ENCODE peak calls at places on chromosomes 12 and 14, in eight cellular contexts. R is stimulated activated CD4-positive, alpha-beta T cell treated with anti-CD3 and anti-CD28 coated beads, Interleukin-1b, Interleukin-23, amount 100 ng/mL, for 1 hour; X is SW 1271; Y is NCI-H1105; T is GM23248; D is CD4-positive, alpha-beta memory T cell; O is hippocampal formation; W is effector CD4-positive, alpha-beta T cell. A is an unnamed sample.

GRCh38 chr14:103535891-103536565 is 7.0 kb downstream of the TRMT61A start:
- DNase-seq in R (no peak), X (no peak), Y (no peak), T (no peak), D (no peak), O (no peak), W (no peak), A (no peak)

GRCh38 chr14:79552778-79553177 is 658.5 kb downstream of the DIO2 start:
- DNase-seq in R (no peak), X (no peak), Y (no peak), T (no peak), D (no peak), O (no peak), W (no peak), A (no peak)

GRCh38 chr14:96660667-96661066 is 136.5 kb upstream of the VRK1 start:
- DNase-seq in R (no peak), X (no peak), Y (no peak), T (no peak), D (no peak), O (no peak), W (no peak), A (no peak)

GRCh38 chr14:48586099-48586498 is 910.7 kb upstream of the MDGA2 start:
- DNase-seq in R (no peak), X (no peak), Y (no peak), T (no peak), D (no peak), O (no peak), W (no peak), A (no peak)

GRCh38 chr14:100603341-100604125 is 16.3 kb upstream of the BEGAIN start:
- DNase-seq in R (no peak), X (no peak), Y (no peak), T (no peak), D (no peak), O (no peak), W (no peak), A (no peak)

GRCh38 chr12:1046727-1047126 is 55.7 kb downstream of the ERC1 start:
- DNase-seq in R (no peak), X (no peak), Y (no peak), T (no peak), D (no peak), O (no peak), W (no peak), A (no peak)

GRCh38 chr12:68793436-68793835 is 14.5 kb upstream of the MDM2 start:
- DNase-seq in R (no peak), X (no peak), Y (no peak), T (no peak), D (no peak), O (no peak), W (no peak), A (no peak)

GRCh38 chr12:5966486-5967095 is 21.5 kb upstream of the ANO2 start:
- DNase-seq in R (no peak), X (no peak), Y (no peak), T (no peak), D (no peak), O (no peak), W (no peak), A (no peak)

GRCh38 chr14:77457115-77457521 is 283 bp downstream of the VIPAS39 start:
- DNase-seq in R (no peak), X (no peak), Y (peak; percentile 53), T (peak; percentile 74), D (peak; percentile 43), O (no peak), W (no peak), A (no peak)

GRCh38 chr12:25877446-25877845 is 81.0 kb upstream of the RASSF8 start:
- DNase-seq in R (no peak), X (no peak), Y (no peak), T (peak; percentile 20), D (no peak), O (no peak), W (no peak), A (no peak)

GRCh38 chr12:12717586-12718381 is 616 bp downstream of the CDKN1B start:
- DNase-seq in R (no peak), X (peak; percentile 58), Y (no peak), T (peak; percentile 60), D (no peak), O (no peak), W (no peak), A (peak; percentile 27)

GRCh38 chr14:101491841-101492240 is 69.5 kb upstream of the DIO3 start:
- DNase-seq in R (no peak), X (no peak), Y (no peak), T (no peak), D (no peak), O (no peak), W (no peak), A (no peak)

GRCh38 chr14:22600027-22600426 is 1.9 kb downstream of the ABHD4 start:
- DNase-seq in R (no peak), X (no peak), Y (no peak), T (no peak), D (no peak), O (no peak), W (no peak), A (no peak)

GRCh38 chr14:99038401-99038800 is 233.6 kb downstream of the BCL11B start:
- DNase-seq in R (no peak), X (peak; percentile 17), Y (no peak), T (no peak), D (no peak), O (no peak), W (no peak), A (no peak)

GRCh38 chr12:12645485-12645884 is 33.8 kb downstream of the CREBL2 start:
- DNase-seq in R (peak; percentile 8), X (peak; percentile 17), Y (no peak), T (peak; percentile 74), D (peak; percentile 52), O (no peak), W (peak; percentile 32), A (no peak)

GRCh38 chr12:95424271-95424994 is 49.5 kb upstream of the METAP2 start:
- DNase-seq in R (no peak), X (no peak), Y (no peak), T (no peak), D (no peak), O (no peak), W (no peak), A (no peak)

GRCh38 chr12:63841611-63842010 is 2.9 kb upstream of the SRGAP1 start:
- DNase-seq in R (no peak), X (no peak), Y (no peak), T (peak; percentile 21), D (no peak), O (no peak), W (no peak), A (no peak)

GRCh38 chr14:53509227-53509822 is 356.2 kb upstream of the DDHD1 start:
- DNase-seq in R (no peak), X (no peak), Y (no peak), T (peak; percentile 72), D (no peak), O (no peak), W (no peak), A (peak; percentile 64)

GRCh38 chr12:69929125-69929524 is 104.1 kb downstream of the MYRFL start:
- DNase-seq in R (no peak), X (no peak), Y (no peak), T (peak; percentile 55), D (no peak), O (no peak), W (no peak), A (no peak)

GRCh38 chr14:22715186-22715812 is 51.2 kb upstream of the OXA1L start:
- DNase-seq in R (no peak), X (no peak), Y (no peak), T (no peak), D (no peak), O (no peak), W (no peak), A (no peak)

GRCh38 chr12:122106891-122107660 is 28.5 kb downstream of the MLXIP start:
- DNase-seq in R (no peak), X (no peak), Y (no peak), T (peak; percentile 86), D (no peak), O (no peak), W (no peak), A (peak; percentile 66)

GRCh38 chr14:100540141-100540925 is 46.9 kb downstream of the BEGAIN start:
- DNase-seq in R (no peak), X (no peak), Y (no peak), T (no peak), D (peak; percentile 40), O (no peak), W (no peak), A (peak; percentile 11)

GRCh38 chr12:62296001-62296400 is 35.8 kb downstream of the USP15 start:
- DNase-seq in R (no peak), X (no peak), Y (no peak), T (no peak), D (no peak), O (no peak), W (no peak), A (no peak)

GRCh38 chr12:93514853-93515252 is 47.5 kb downstream of the MRPL42 start:
- DNase-seq in R (no peak), X (peak; percentile 33), Y (no peak), T (peak; percentile 69), D (no peak), O (no peak), W (no peak), A (no peak)

GRCh38 chr14:75822522-75823288 is 159.1 kb downstream of the TGFB3 start:
- DNase-seq in R (no peak), X (no peak), Y (no peak), T (peak; percentile 86), D (no peak), O (no peak), W (no peak), A (no peak)

GRCh38 chr14:29243355-29243754 is 476.8 kb downstream of the FOXG1 start:
- DNase-seq in R (no peak), X (no peak), Y (no peak), T (peak; percentile 87), D (no peak), O (no peak), W (no peak), A (no peak)

GRCh38 chr14:64260418-64260817 is 33.8 kb downstream of the ESR2 start:
- DNase-seq in R (no peak), X (no peak), Y (no peak), T (no peak), D (no peak), O (no peak), W (no peak), A (no peak)

GRCh38 chr12:116002890-116003536 is 274.5 kb downstream of the MED13L start:
- DNase-seq in R (no peak), X (no peak), Y (no peak), T (peak; percentile 38), D (no peak), O (no peak), W (no peak), A (no peak)

GRCh38 chr14:90140298-90140955 is 78.6 kb downstream of the KCNK13 start:
- DNase-seq in R (no peak), X (no peak), Y (no peak), T (no peak), D (no peak), O (no peak), W (no peak), A (no peak)

GRCh38 chr12:102326987-102327386 is 129.4 kb upstream of the PMCH start:
- DNase-seq in R (no peak), X (no peak), Y (no peak), T (no peak), D (no peak), O (no peak), W (no peak), A (no peak)

GRCh38 chr12:94027561-94027960 is 120.8 kb upstream of the PLXNC1 start:
- DNase-seq in R (no peak), X (no peak), Y (no peak), T (no peak), D (no peak), O (no peak), W (no peak), A (no peak)

GRCh38 chr12:58034712-58035111 is 93.3 kb downstream of the ATP23 start:
- DNase-seq in R (no peak), X (no peak), Y (no peak), T (no peak), D (no peak), O (no peak), W (no peak), A (no peak)

GRCh38 chr12:79886917-79887519 is 47.9 kb downstream of the PPP1R12A start:
- DNase-seq in R (no peak), X (peak; percentile 76), Y (peak; percentile 40), T (peak; percentile 71), D (no peak), O (no peak), W (no peak), A (no peak)

GRCh38 chr12:22543246-22544037 is 900 bp downstream of the C2CD5 start:
- DNase-seq in R (no peak), X (peak; percentile 22), Y (peak; percentile 59), T (peak; percentile 55), D (peak; percentile 74), O (peak; percentile 57), W (peak; percentile 29), A (peak; percentile 48)